ENCODE peak calls at places on chromosomes 16 and 17, in seven cellular contexts. M, B, S, L, P, R and H are unnamed samples.

GRCh38 chr16:275041-275621 is 613 bp downstream of the RGS11 start:
- DNase-seq in M (no peak), B (no peak), S (no peak), L (peak), P (no peak), R (no peak), H (no peak)

GRCh38 chr17:32943206-32943605 is 15.3 kb downstream of the TMEM98 start:
- DNase-seq in M (peak), B (no peak), S (no peak), L (no peak), P (no peak), R (no peak), H (no peak)

GRCh38 chr17:75313941-75314550 is 24.8 kb upstream of the SLC25A19 start:
- DNase-seq in M (no peak), B (no peak), S (no peak), L (no peak), P (no peak), R (no peak), H (no peak)

GRCh38 chr17:12528036-12528435 is 137.7 kb upstream of the MYOCD start:
- DNase-seq in M (no peak), B (no peak), S (no peak), L (no peak), P (no peak), R (no peak), H (no peak)

GRCh38 chr16:6958184-6958583 is 374.5 kb upstream of the RBFOX1 start:
- DNase-seq in M (no peak), B (no peak), S (no peak), L (no peak), P (no peak), R (no peak), H (no peak)

GRCh38 chr16:86565181-86565631 is 1.4 kb upstream of the FOXC2 start:
- DNase-seq in M (no peak), B (no peak), S (no peak), L (no peak), P (no peak), R (no peak), H (no peak)

GRCh38 chr16:73052441-73053030 is 4.6 kb upstream of the ZFHX3 start:
- DNase-seq in M (no peak), B (no peak), S (no peak), L (no peak), P (no peak), R (no peak), H (no peak)

GRCh38 chr16:86566966-86567700 is 504 bp downstream of the FOXC2 start:
- DNase-seq in M (peak), B (peak), S (no peak), L (peak), P (no peak), R (no peak), H (no peak)

GRCh38 chr17:81711814-81712467 is at the start of gene SLC25A10:
- DNase-seq in M (peak), B (peak), S (peak), L (peak), P (peak), R (no peak), H (no peak)

GRCh38 chr17:47621293-47622178 is 28.2 kb upstream of the KPNB1 start:
- DNase-seq in M (peak), B (no peak), S (peak), L (no peak), P (peak), R (peak), H (peak)

GRCh38 chr17:70675070-70675590 is 505.8 kb downstream of the KCNJ2 start:
- DNase-seq in M (no peak), B (no peak), S (no peak), L (no peak), P (no peak), R (no peak), H (no peak)

GRCh38 chr17:58432806-58433573 is 15.7 kb upstream of the RNF43 start:
- DNase-seq in M (no peak), B (no peak), S (no peak), L (no peak), P (no peak), R (no peak), H (no peak)
- TF ChIP-seq CTCF in M (no peak), B (no peak), S (no peak), L (no peak), P (no peak), R (no peak), H (no peak)

GRCh38 chr17:2777242-2777867 is 18.9 kb upstream of the RAP1GAP2 start:
- DNase-seq in M (no peak), B (peak), S (no peak), L (no peak), P (no peak), R (no peak), H (no peak)
- TF ChIP-seq CTCF in M (no peak), B (peak), S (no peak), L (no peak), P (no peak), R (no peak), H (no peak)

GRCh38 chr17:59848778-59849177 is 44.0 kb downstream of the TUBD1 start:
- DNase-seq in M (peak), B (no peak), S (no peak), L (peak), P (no peak), R (no peak), H (no peak)

GRCh38 chr17:59845595-59846390 is 47.0 kb downstream of the TUBD1 start:
- DNase-seq in M (peak), B (no peak), S (no peak), L (no peak), P (peak), R (no peak), H (peak)

GRCh38 chr17:59846391-59847165 is 46.2 kb downstream of the TUBD1 start:
- DNase-seq in M (peak), B (no peak), S (no peak), L (no peak), P (peak), R (no peak), H (peak)

GRCh38 chr17:59844884-59845594 is 47.7 kb downstream of the TUBD1 start:
- DNase-seq in M (peak), B (no peak), S (no peak), L (no peak), P (no peak), R (no peak), H (no peak)

DNA sequence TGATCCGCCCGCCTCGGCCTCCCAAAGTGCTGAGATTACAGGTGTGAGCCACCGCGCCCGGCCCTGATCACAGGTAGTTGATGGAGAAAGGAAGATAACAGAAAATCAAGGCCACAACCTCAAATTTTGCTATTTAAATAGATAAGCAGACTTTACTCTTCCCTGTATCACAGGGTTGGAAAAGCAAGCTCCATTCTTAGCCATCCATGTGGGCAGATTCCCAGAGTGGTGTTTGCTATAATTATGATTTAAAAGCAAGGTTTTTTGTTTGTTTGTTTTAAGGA is 44.4 kb downstream of the TUBD1 start:
- DNase-seq in M (no peak), B (no peak), S (no peak), L (no peak), P (no peak), R (no peak), H (no peak)
- TF ChIP-seq CTCF in M (no peak), B (no peak), S (no peak), L (no peak), P (no peak), R (no peak), H (no peak)

GRCh38 chr17:67629963-67630320 is 87.8 kb upstream of the NOL11 start:
- DNase-seq in M (peak), B (no peak), S (no peak), L (no peak), P (no peak), R (no peak), H (no peak)
- TF ChIP-seq CTCF in M (peak), B (peak), S (peak), L (peak), P (peak), R (no peak), H (peak)

DNA sequence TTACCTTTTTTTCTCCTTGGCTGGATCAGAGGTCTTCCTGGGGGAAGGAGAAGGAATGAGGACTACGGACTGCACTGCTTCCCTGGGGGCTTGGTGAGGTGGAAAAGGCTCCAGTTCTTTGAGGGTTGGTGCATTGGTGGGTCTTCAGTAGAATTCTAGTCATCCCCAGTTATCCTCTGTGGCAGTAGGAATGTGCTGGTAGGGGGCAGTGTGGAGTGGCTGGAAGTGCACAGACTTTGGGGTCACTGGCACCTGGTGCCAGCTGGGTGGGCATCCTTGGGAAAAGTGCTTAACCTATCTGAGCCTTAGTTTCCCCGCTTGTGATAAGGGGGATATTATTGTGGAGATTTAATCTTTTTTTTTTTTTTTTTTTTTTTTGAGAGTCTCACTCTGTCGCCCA is 6.3 kb downstream of the TAC4 start:
- DNase-seq in M (no peak), B (no peak), S (no peak), L (no peak), P (no peak), R (no peak), H (no peak)
- TF ChIP-seq CTCF in M (peak), B (peak), S (no peak), L (no peak), P (no peak), R (no peak), H (no peak)

DNA sequence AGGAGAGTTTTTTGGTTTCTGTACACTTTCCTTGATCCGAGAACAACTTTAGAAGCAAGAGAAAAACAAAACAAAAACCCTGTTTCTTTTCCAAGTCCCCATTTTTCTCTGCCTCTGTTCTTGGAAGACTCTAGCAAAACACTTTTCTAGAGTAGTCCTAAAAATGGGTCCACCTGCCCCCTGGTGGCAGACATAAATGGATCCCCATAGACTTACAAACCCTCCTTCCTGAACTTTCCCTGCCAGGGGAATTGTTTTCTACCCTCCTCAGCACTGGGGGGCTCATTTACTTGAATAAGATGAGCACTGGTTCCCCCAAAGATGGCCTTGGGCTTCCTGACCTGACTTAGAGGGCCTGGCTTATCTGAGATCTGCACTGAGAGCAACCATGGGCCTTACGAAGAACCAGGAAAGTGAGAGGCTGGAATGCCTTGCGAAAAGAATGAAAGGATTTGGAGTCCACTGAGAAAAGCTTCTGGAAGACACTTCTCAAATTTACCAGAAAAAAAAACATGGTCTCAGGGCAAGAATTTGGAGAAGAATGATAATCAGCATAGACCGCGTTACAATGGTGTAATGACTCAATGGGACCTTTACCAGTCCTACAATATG is 48.0 kb upstream of the CDYL2 start:
- DNase-seq in M (peak), B (peak), S (no peak), L (no peak), P (no peak), R (no peak), H (no peak)
- TF ChIP-seq CTCF in M (peak), B (peak), S (no peak), L (no peak), P (no peak), R (no peak), H (peak)